ENCODE peak calls at places on chromosomes 3 and 15, in eight cellular contexts. One of them, this sample, is unnamed.

GRCh38 chr3:94500146-94500545 is 437.3 kb downstream of the NSUN3 start:
- DNase-seq in tibial artery: no peak
- DNase-seq in endothelial cell: no peak
- DNase-seq in GM23338: no peak
- DNase-seq in adrenal gland: no peak
- DNase-seq in GM13976: no peak
- DNase-seq in IMR-90: no peak
- DNase-seq in glutamatergic neuron: no peak
- DNase-seq in this sample: no peak

GRCh38 chr3:189513281-189514151 is 117.7 kb upstream of the TP63 start:
- DNase-seq in endothelial cell: no peak
- DNase-seq in GM13976: no peak
- DNase-seq in IMR-90: no peak
- DNase-seq in adrenal gland: no peak
- DNase-seq in glutamatergic neuron: no peak
- DNase-seq in tibial artery: no peak
- DNase-seq in GM23338: no peak
- DNase-seq in this sample: no peak

GRCh38 chr3:144866504-144866903 is 894.9 kb downstream of the DIPK2A start:
- DNase-seq in adrenal gland: no peak
- DNase-seq in endothelial cell: no peak
- DNase-seq in tibial artery: no peak
- DNase-seq in IMR-90: no peak
- DNase-seq in GM23338: no peak
- DNase-seq in GM13976: no peak
- DNase-seq in glutamatergic neuron: no peak
- DNase-seq in this sample: no peak

GRCh38 chr15:78661001-78661400 is 20.0 kb upstream of the CHRNB4 start:
- DNase-seq in endothelial cell: no peak
- DNase-seq in GM13976: no peak
- DNase-seq in adrenal gland: no peak
- DNase-seq in IMR-90: no peak
- DNase-seq in glutamatergic neuron: no peak
- DNase-seq in tibial artery: no peak
- DNase-seq in GM23338: no peak
- DNase-seq in this sample: no peak

GRCh38 chr3:126105691-126106187 is 21.8 kb upstream of the SLC41A3 start:
- DNase-seq in GM23338: no peak
- DNase-seq in GM13976: peak; percentile 23
- DNase-seq in endothelial cell: no peak
- DNase-seq in tibial artery: no peak
- DNase-seq in glutamatergic neuron: no peak
- DNase-seq in adrenal gland: no peak
- DNase-seq in IMR-90: no peak
- DNase-seq in this sample: peak; percentile 12

GRCh38 chr3:195703776-195704175 is 17.0 kb upstream of the MUC20 start:
- DNase-seq in adrenal gland: no peak
- DNase-seq in GM13976: no peak
- DNase-seq in tibial artery: no peak
- DNase-seq in GM23338: no peak
- DNase-seq in IMR-90: no peak
- DNase-seq in endothelial cell: no peak
- DNase-seq in glutamatergic neuron: no peak
- DNase-seq in this sample: no peak

GRCh38 chr15:22955544-22956085 is 24.6 kb downstream of the CYFIP1 start:
- DNase-seq in endothelial cell: no peak
- DNase-seq in tibial artery: no peak
- DNase-seq in GM13976: no peak
- DNase-seq in glutamatergic neuron: no peak
- DNase-seq in GM23338: no peak
- DNase-seq in adrenal gland: no peak
- DNase-seq in IMR-90: no peak
- DNase-seq in this sample: no peak

GRCh38 chr15:96117275-96117674 is 213.2 kb upstream of the NR2F2 start:
- DNase-seq in adrenal gland: no peak
- DNase-seq in GM23338: no peak
- DNase-seq in IMR-90: no peak
- DNase-seq in tibial artery: no peak
- DNase-seq in GM13976: no peak
- DNase-seq in glutamatergic neuron: no peak
- DNase-seq in endothelial cell: no peak
- DNase-seq in this sample: no peak

GRCh38 chr15:36748743-36749142 is 169.3 kb downstream of the CDIN1 start:
- DNase-seq in adrenal gland: no peak
- DNase-seq in GM23338: no peak
- DNase-seq in IMR-90: no peak
- DNase-seq in tibial artery: no peak
- DNase-seq in GM13976: no peak
- DNase-seq in glutamatergic neuron: no peak
- DNase-seq in endothelial cell: no peak
- DNase-seq in this sample: no peak

GRCh38 chr3:122382888-122383666 is at the start of gene MIX23:
- DNase-seq in endothelial cell: peak; percentile 87
- DNase-seq in GM23338: peak; percentile 95
- DNase-seq in GM13976: peak; percentile 81
- DNase-seq in IMR-90: peak; percentile 75
- DNase-seq in glutamatergic neuron: peak; percentile 92
- DNase-seq in adrenal gland: peak; percentile 85
- DNase-seq in tibial artery: peak; percentile 89
- DNase-seq in this sample: peak; percentile 80

GRCh38 chr3:104989878-104990277 is 376.8 kb upstream of the ALCAM start:
- DNase-seq in GM23338: no peak
- DNase-seq in GM13976: no peak
- DNase-seq in tibial artery: no peak
- DNase-seq in endothelial cell: no peak
- DNase-seq in glutamatergic neuron: no peak
- DNase-seq in adrenal gland: no peak
- DNase-seq in IMR-90: peak; percentile 1
- DNase-seq in this sample: no peak

GRCh38 chr3:37126856-37127255 is 47.5 kb downstream of the LRRFIP2 start:
- DNase-seq in endothelial cell: no peak
- DNase-seq in adrenal gland: no peak
- DNase-seq in glutamatergic neuron: no peak
- DNase-seq in IMR-90: no peak
- DNase-seq in tibial artery: no peak
- DNase-seq in GM23338: no peak
- DNase-seq in GM13976: no peak
- DNase-seq in this sample: no peak

GRCh38 chr15:57217716-57218598 is 158.3 kb upstream of the CGNL1 start:
- DNase-seq in glutamatergic neuron: no peak
- DNase-seq in GM13976: no peak
- DNase-seq in adrenal gland: no peak
- DNase-seq in IMR-90: no peak
- DNase-seq in endothelial cell: no peak
- DNase-seq in tibial artery: no peak
- DNase-seq in GM23338: no peak
- DNase-seq in this sample: no peak

GRCh38 chr3:47556351-47556750 is 22.3 kb downstream of the CSPG5 start:
- DNase-seq in glutamatergic neuron: no peak
- DNase-seq in endothelial cell: no peak
- DNase-seq in IMR-90: no peak
- DNase-seq in GM23338: no peak
- DNase-seq in adrenal gland: no peak
- DNase-seq in tibial artery: no peak
- DNase-seq in GM13976: no peak
- DNase-seq in this sample: no peak

DNA sequence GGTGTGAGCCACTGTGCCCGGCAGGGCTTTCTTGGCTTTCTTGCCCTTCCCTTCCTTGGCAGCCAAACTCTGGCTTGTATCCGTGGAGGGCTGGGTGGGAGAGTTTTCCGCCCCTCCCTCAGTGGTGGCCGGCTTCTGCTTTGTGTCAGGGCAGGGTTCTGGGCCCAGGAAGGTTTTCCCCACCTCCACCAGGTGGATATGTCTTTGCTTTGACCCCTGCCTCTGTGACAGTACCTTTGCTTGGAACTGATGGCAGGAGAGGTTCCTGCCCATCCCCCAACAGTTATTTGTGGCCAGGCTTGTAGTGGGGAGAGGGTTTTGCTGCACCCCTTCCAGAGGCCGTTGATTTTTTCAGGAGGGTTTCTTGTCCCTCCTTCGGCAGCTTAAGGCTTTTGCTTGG is 24.3 kb downstream of the CSPG5 start:
- DNase-seq in IMR-90: no peak
- DNase-seq in GM23338: peak; percentile 43
- DNase-seq in glutamatergic neuron: no peak
- DNase-seq in adrenal gland: no peak
- DNase-seq in endothelial cell: no peak
- DNase-seq in GM13976: no peak
- DNase-seq in tibial artery: no peak
- DNase-seq in this sample: no peak
- TF ChIP-seq CTCF in IMR-90: no peak
- TF ChIP-seq CTCF in GM23338: no peak
- TF ChIP-seq CTCF in glutamatergic neuron: no peak
- TF ChIP-seq CTCF in adrenal gland: no peak
- TF ChIP-seq CTCF in endothelial cell: no peak
- TF ChIP-seq CTCF in GM13976: no peak
- TF ChIP-seq CTCF in tibial artery: no peak
- TF ChIP-seq CTCF in this sample: no peak

GRCh38 chr3:32460031-32460749 is 42.5 kb downstream of the CMTM6 start:
- DNase-seq in endothelial cell: peak; percentile 55
- DNase-seq in glutamatergic neuron: peak; percentile 42
- DNase-seq in tibial artery: no peak
- DNase-seq in IMR-90: no peak
- DNase-seq in GM23338: peak; percentile 98
- DNase-seq in adrenal gland: no peak
- DNase-seq in GM13976: peak; percentile 85
- DNase-seq in this sample: peak; percentile 42
- TF ChIP-seq CTCF in endothelial cell: no peak
- TF ChIP-seq CTCF in glutamatergic neuron: no peak
- TF ChIP-seq CTCF in tibial artery: no peak
- TF ChIP-seq CTCF in IMR-90: no peak
- TF ChIP-seq CTCF in GM23338: no peak
- TF ChIP-seq CTCF in adrenal gland: no peak
- TF ChIP-seq CTCF in GM13976: no peak
- TF ChIP-seq CTCF in this sample: no peak

GRCh38 chr3:172332256-172333041 is 115.8 kb downstream of the GHSR start:
- DNase-seq in endothelial cell: peak; percentile 66
- DNase-seq in IMR-90: peak; percentile 61
- DNase-seq in glutamatergic neuron: peak; percentile 69
- DNase-seq in adrenal gland: peak; percentile 69
- DNase-seq in GM23338: peak; percentile 67
- DNase-seq in GM13976: peak; percentile 64
- DNase-seq in tibial artery: peak; percentile 74
- DNase-seq in this sample: peak; percentile 38

GRCh38 chr3:172330413-172330812 is 117.8 kb downstream of the GHSR start:
- DNase-seq in endothelial cell: no peak
- DNase-seq in GM13976: no peak
- DNase-seq in adrenal gland: no peak
- DNase-seq in tibial artery: no peak
- DNase-seq in IMR-90: no peak
- DNase-seq in glutamatergic neuron: no peak
- DNase-seq in GM23338: no peak
- DNase-seq in this sample: no peak

GRCh38 chr3:172333042-172333377 is 115.2 kb downstream of the GHSR start:
- DNase-seq in tibial artery: no peak
- DNase-seq in IMR-90: no peak
- DNase-seq in glutamatergic neuron: no peak
- DNase-seq in GM13976: no peak
- DNase-seq in endothelial cell: no peak
- DNase-seq in GM23338: no peak
- DNase-seq in adrenal gland: no peak
- DNase-seq in this sample: no peak

GRCh38 chr3:172334743-172335142 is 113.5 kb downstream of the GHSR start:
- DNase-seq in endothelial cell: no peak
- DNase-seq in GM23338: no peak
- DNase-seq in tibial artery: no peak
- DNase-seq in adrenal gland: no peak
- DNase-seq in IMR-90: no peak
- DNase-seq in GM13976: no peak
- DNase-seq in glutamatergic neuron: no peak
- DNase-seq in this sample: no peak

DNA sequence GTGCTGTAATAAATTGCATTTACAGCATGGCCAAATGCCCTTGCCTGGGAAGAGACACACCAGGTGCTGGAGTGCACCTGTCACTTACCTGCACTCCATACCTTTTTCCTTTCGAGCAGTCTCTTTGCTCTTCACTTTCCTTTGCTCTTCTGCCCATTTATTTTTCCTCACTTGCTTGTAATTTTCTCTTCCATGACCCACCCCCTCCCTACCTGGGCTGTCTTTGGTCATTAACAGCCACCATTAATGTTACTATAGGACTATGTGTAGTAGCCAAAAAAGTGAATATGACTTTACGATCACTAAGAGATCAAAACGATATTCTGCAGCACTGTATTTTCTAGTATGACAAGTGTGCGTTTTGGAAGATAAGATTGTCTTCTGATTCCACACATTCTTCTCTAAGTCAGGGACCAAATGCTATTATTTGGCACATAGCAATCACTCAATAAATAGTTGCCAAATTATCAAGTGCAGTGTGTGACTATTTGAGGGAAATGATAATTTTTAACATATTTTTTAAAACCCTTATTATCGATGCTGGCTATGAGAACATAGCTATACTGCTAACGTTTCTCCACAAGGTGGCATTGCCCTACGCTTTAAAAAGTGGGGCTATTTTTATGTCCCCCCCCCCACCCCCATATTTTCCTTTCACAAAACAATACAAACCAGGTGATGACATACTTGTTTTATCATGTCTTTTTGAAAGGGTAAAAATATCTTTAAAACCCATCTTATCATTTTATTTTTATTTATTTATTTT is 114.4 kb downstream of the GHSR start:
- DNase-seq in IMR-90: no peak
- DNase-seq in endothelial cell: no peak
- DNase-seq in tibial artery: no peak
- DNase-seq in GM13976: no peak
- DNase-seq in glutamatergic neuron: no peak
- DNase-seq in GM23338: no peak
- DNase-seq in adrenal gland: no peak
- DNase-seq in this sample: no peak
- TF ChIP-seq CTCF in IMR-90: no peak
- TF ChIP-seq CTCF in endothelial cell: peak; percentile 23
- TF ChIP-seq CTCF in tibial artery: no peak
- TF ChIP-seq CTCF in GM13976: no peak
- TF ChIP-seq CTCF in glutamatergic neuron: no peak
- TF ChIP-seq CTCF in GM23338: peak; percentile 47
- TF ChIP-seq CTCF in adrenal gland: no peak
- TF ChIP-seq CTCF in this sample: no peak

GRCh38 chr3:123980539-123980938 is 11.4 kb downstream of the ROPN1 start:
- DNase-seq in GM23338: no peak
- DNase-seq in adrenal gland: no peak
- DNase-seq in endothelial cell: no peak
- DNase-seq in tibial artery: no peak
- DNase-seq in GM13976: no peak
- DNase-seq in IMR-90: no peak
- DNase-seq in glutamatergic neuron: no peak
- DNase-seq in this sample: no peak

GRCh38 chr3:123986427-123986826 is 5.5 kb downstream of the ROPN1 start:
- DNase-seq in adrenal gland: no peak
- DNase-seq in glutamatergic neuron: no peak
- DNase-seq in tibial artery: no peak
- DNase-seq in endothelial cell: no peak
- DNase-seq in IMR-90: no peak
- DNase-seq in GM13976: no peak
- DNase-seq in GM23338: peak; percentile 5
- DNase-seq in this sample: no peak

GRCh38 chr3:123984350-123984749 is 7.6 kb downstream of the ROPN1 start:
- DNase-seq in GM23338: no peak
- DNase-seq in IMR-90: no peak
- DNase-seq in GM13976: no peak
- DNase-seq in endothelial cell: no peak
- DNase-seq in adrenal gland: no peak
- DNase-seq in glutamatergic neuron: no peak
- DNase-seq in tibial artery: no peak
- DNase-seq in this sample: no peak

GRCh38 chr3:123984957-123985356 is 7.0 kb downstream of the ROPN1 start:
- DNase-seq in tibial artery: no peak
- DNase-seq in GM13976: no peak
- DNase-seq in IMR-90: no peak
- DNase-seq in endothelial cell: no peak
- DNase-seq in GM23338: no peak
- DNase-seq in adrenal gland: no peak
- DNase-seq in glutamatergic neuron: no peak
- DNase-seq in this sample: no peak
- TF ChIP-seq CTCF in tibial artery: no peak
- TF ChIP-seq CTCF in GM13976: no peak
- TF ChIP-seq CTCF in IMR-90: no peak
- TF ChIP-seq CTCF in endothelial cell: no peak
- TF ChIP-seq CTCF in GM23338: no peak
- TF ChIP-seq CTCF in adrenal gland: no peak
- TF ChIP-seq CTCF in glutamatergic neuron: no peak
- TF ChIP-seq CTCF in this sample: no peak

This sample was measured in natural killer cell.